ENCODE peak calls at places on chromosome 10, in nine cellular contexts. One of them, this sample, is unnamed.

GRCh38 chr10:73251683-73252444 is 580 bp downstream of the MRPS16 start:
- DNase-seq in dorsolateral prefrontal cortex: no peak
- DNase-seq in GM12865: peak; percentile 19
- DNase-seq in KBM-7: no peak
- DNase-seq in aorta: no peak
- DNase-seq in activated T-cell treated with anti-CD3 and anti-CD28 coated beads, Interleukin-2, amount 50 U/mL, for 1 hour: peak; percentile 24
- DNase-seq in NCI-H1048: no peak
- DNase-seq in sigmoid colon: peak; percentile 61
- DNase-seq in H7: peak; percentile 29
- DNase-seq in this sample: no peak

GRCh38 chr10:3760083-3760482 is 24.9 kb downstream of the KLF6 start:
- DNase-seq in aorta: no peak
- DNase-seq in GM12865: no peak
- DNase-seq in KBM-7: no peak
- DNase-seq in H7: no peak
- DNase-seq in sigmoid colon: no peak
- DNase-seq in dorsolateral prefrontal cortex: no peak
- DNase-seq in NCI-H1048: no peak
- DNase-seq in activated T-cell treated with anti-CD3 and anti-CD28 coated beads, Interleukin-2, amount 50 U/mL, for 1 hour: no peak
- DNase-seq in this sample: no peak

GRCh38 chr10:31099664-31100063 is 68.0 kb upstream of the ZNF438 start:
- DNase-seq in KBM-7: no peak
- DNase-seq in GM12865: no peak
- DNase-seq in aorta: no peak
- DNase-seq in activated T-cell treated with anti-CD3 and anti-CD28 coated beads, Interleukin-2, amount 50 U/mL, for 1 hour: no peak
- DNase-seq in H7: no peak
- DNase-seq in sigmoid colon: no peak
- DNase-seq in dorsolateral prefrontal cortex: no peak
- DNase-seq in NCI-H1048: no peak
- DNase-seq in this sample: no peak

GRCh38 chr10:36597921-36598320 is 527.5 kb upstream of the ANKRD30A start:
- DNase-seq in aorta: no peak
- DNase-seq in KBM-7: no peak
- DNase-seq in sigmoid colon: no peak
- DNase-seq in H7: no peak
- DNase-seq in NCI-H1048: no peak
- DNase-seq in GM12865: no peak
- DNase-seq in activated T-cell treated with anti-CD3 and anti-CD28 coated beads, Interleukin-2, amount 50 U/mL, for 1 hour: no peak
- DNase-seq in dorsolateral prefrontal cortex: no peak
- DNase-seq in this sample: no peak

GRCh38 chr10:61959814-61960213 is 58.3 kb downstream of the ARID5B start:
- DNase-seq in dorsolateral prefrontal cortex: no peak
- DNase-seq in H7: no peak
- DNase-seq in NCI-H1048: no peak
- DNase-seq in GM12865: no peak
- DNase-seq in sigmoid colon: no peak
- DNase-seq in aorta: no peak
- DNase-seq in activated T-cell treated with anti-CD3 and anti-CD28 coated beads, Interleukin-2, amount 50 U/mL, for 1 hour: no peak
- DNase-seq in KBM-7: no peak
- DNase-seq in this sample: no peak

GRCh38 chr10:123682477-123682876 is 16.3 kb downstream of the GPR26 start:
- DNase-seq in sigmoid colon: no peak
- DNase-seq in activated T-cell treated with anti-CD3 and anti-CD28 coated beads, Interleukin-2, amount 50 U/mL, for 1 hour: no peak
- DNase-seq in KBM-7: no peak
- DNase-seq in aorta: no peak
- DNase-seq in H7: no peak
- DNase-seq in NCI-H1048: no peak
- DNase-seq in GM12865: no peak
- DNase-seq in dorsolateral prefrontal cortex: no peak
- DNase-seq in this sample: no peak

GRCh38 chr10:112823604-112824003 is 126.4 kb upstream of the TCF7L2 start:
- DNase-seq in GM12865: no peak
- DNase-seq in H7: no peak
- DNase-seq in dorsolateral prefrontal cortex: no peak
- DNase-seq in NCI-H1048: no peak
- DNase-seq in sigmoid colon: no peak
- DNase-seq in activated T-cell treated with anti-CD3 and anti-CD28 coated beads, Interleukin-2, amount 50 U/mL, for 1 hour: no peak
- DNase-seq in KBM-7: no peak
- DNase-seq in aorta: no peak
- DNase-seq in this sample: no peak

GRCh38 chr10:125117941-125118630 is 42.3 kb downstream of the CTBP2 start:
- DNase-seq in NCI-H1048: peak; percentile 63
- DNase-seq in GM12865: no peak
- DNase-seq in H7: no peak
- DNase-seq in KBM-7: no peak
- DNase-seq in sigmoid colon: peak; percentile 77
- DNase-seq in dorsolateral prefrontal cortex: no peak
- DNase-seq in aorta: peak; percentile 50
- DNase-seq in activated T-cell treated with anti-CD3 and anti-CD28 coated beads, Interleukin-2, amount 50 U/mL, for 1 hour: no peak
- DNase-seq in this sample: no peak

GRCh38 chr10:74486659-74487058 is 335.6 kb downstream of the ADK start:
- DNase-seq in activated T-cell treated with anti-CD3 and anti-CD28 coated beads, Interleukin-2, amount 50 U/mL, for 1 hour: no peak
- DNase-seq in dorsolateral prefrontal cortex: no peak
- DNase-seq in NCI-H1048: no peak
- DNase-seq in sigmoid colon: no peak
- DNase-seq in GM12865: no peak
- DNase-seq in aorta: no peak
- DNase-seq in H7: no peak
- DNase-seq in KBM-7: no peak
- DNase-seq in this sample: no peak

GRCh38 chr10:79981673-79982485 is 33.0 kb upstream of the SFTPD start:
- DNase-seq in KBM-7: peak; percentile 57
- DNase-seq in NCI-H1048: no peak
- DNase-seq in activated T-cell treated with anti-CD3 and anti-CD28 coated beads, Interleukin-2, amount 50 U/mL, for 1 hour: no peak
- DNase-seq in H7: peak; percentile 82
- DNase-seq in GM12865: peak; percentile 6
- DNase-seq in aorta: peak; percentile 87
- DNase-seq in dorsolateral prefrontal cortex: peak; percentile 73
- DNase-seq in sigmoid colon: peak; percentile 73
- DNase-seq in this sample: no peak

GRCh38 chr10:68251146-68251545 is 19.2 kb upstream of the ATOH7 start:
- DNase-seq in activated T-cell treated with anti-CD3 and anti-CD28 coated beads, Interleukin-2, amount 50 U/mL, for 1 hour: no peak
- DNase-seq in GM12865: no peak
- DNase-seq in aorta: no peak
- DNase-seq in KBM-7: no peak
- DNase-seq in dorsolateral prefrontal cortex: no peak
- DNase-seq in NCI-H1048: no peak
- DNase-seq in sigmoid colon: no peak
- DNase-seq in H7: peak; percentile 51
- DNase-seq in this sample: no peak

GRCh38 chr10:71708301-71708703 is 11.3 kb downstream of the C10orf105 start:
- DNase-seq in dorsolateral prefrontal cortex: peak; percentile 79
- DNase-seq in H7: peak; percentile 95
- DNase-seq in GM12865: peak; percentile 53
- DNase-seq in KBM-7: peak; percentile 65
- DNase-seq in aorta: peak; percentile 88
- DNase-seq in activated T-cell treated with anti-CD3 and anti-CD28 coated beads, Interleukin-2, amount 50 U/mL, for 1 hour: peak; percentile 77
- DNase-seq in NCI-H1048: no peak
- DNase-seq in sigmoid colon: no peak
- DNase-seq in this sample: no peak

GRCh38 chr10:13587367-13587766 is 602 bp downstream of the PRPF18 start:
- DNase-seq in GM12865: peak; percentile 9
- DNase-seq in activated T-cell treated with anti-CD3 and anti-CD28 coated beads, Interleukin-2, amount 50 U/mL, for 1 hour: peak; percentile 24
- DNase-seq in aorta: no peak
- DNase-seq in dorsolateral prefrontal cortex: no peak
- DNase-seq in KBM-7: peak; percentile 18
- DNase-seq in H7: peak; percentile 43
- DNase-seq in NCI-H1048: no peak
- DNase-seq in sigmoid colon: no peak
- DNase-seq in this sample: no peak

GRCh38 chr10:114258274-114258840 is 19.3 kb downstream of the VWA2 start:
- DNase-seq in dorsolateral prefrontal cortex: no peak
- DNase-seq in H7: no peak
- DNase-seq in activated T-cell treated with anti-CD3 and anti-CD28 coated beads, Interleukin-2, amount 50 U/mL, for 1 hour: no peak
- DNase-seq in aorta: no peak
- DNase-seq in KBM-7: no peak
- DNase-seq in sigmoid colon: no peak
- DNase-seq in GM12865: peak; percentile 12
- DNase-seq in NCI-H1048: no peak
- DNase-seq in this sample: no peak

GRCh38 chr10:4240641-4241197 is 455.7 kb upstream of the KLF6 start:
- DNase-seq in GM12865: no peak
- DNase-seq in KBM-7: no peak
- DNase-seq in H7: no peak
- DNase-seq in dorsolateral prefrontal cortex: no peak
- DNase-seq in activated T-cell treated with anti-CD3 and anti-CD28 coated beads, Interleukin-2, amount 50 U/mL, for 1 hour: no peak
- DNase-seq in sigmoid colon: no peak
- DNase-seq in aorta: no peak
- DNase-seq in NCI-H1048: no peak
- DNase-seq in this sample: peak; percentile 68

GRCh38 chr10:124647421-124648130 is 96.6 kb downstream of the FAM53B start:
- DNase-seq in sigmoid colon: peak; percentile 82
- DNase-seq in GM12865: peak; percentile 86
- DNase-seq in H7: peak; percentile 63
- DNase-seq in KBM-7: peak; percentile 93
- DNase-seq in dorsolateral prefrontal cortex: no peak
- DNase-seq in aorta: no peak
- DNase-seq in NCI-H1048: no peak
- DNase-seq in activated T-cell treated with anti-CD3 and anti-CD28 coated beads, Interleukin-2, amount 50 U/mL, for 1 hour: peak; percentile 65
- DNase-seq in this sample: no peak

GRCh38 chr10:103845983-103846382 is 9.4 kb downstream of the SH3PXD2A start:
- DNase-seq in activated T-cell treated with anti-CD3 and anti-CD28 coated beads, Interleukin-2, amount 50 U/mL, for 1 hour: peak; percentile 40
- DNase-seq in H7: no peak
- DNase-seq in GM12865: peak; percentile 22
- DNase-seq in KBM-7: peak; percentile 74
- DNase-seq in sigmoid colon: peak; percentile 65
- DNase-seq in NCI-H1048: no peak
- DNase-seq in dorsolateral prefrontal cortex: no peak
- DNase-seq in aorta: no peak
- DNase-seq in this sample: no peak

GRCh38 chr10:8403711-8404371 is 349.4 kb downstream of the GATA3 start:
- DNase-seq in KBM-7: no peak
- DNase-seq in NCI-H1048: no peak
- DNase-seq in H7: peak; percentile 19
- DNase-seq in aorta: no peak
- DNase-seq in sigmoid colon: no peak
- DNase-seq in activated T-cell treated with anti-CD3 and anti-CD28 coated beads, Interleukin-2, amount 50 U/mL, for 1 hour: no peak
- DNase-seq in GM12865: peak; percentile 15
- DNase-seq in dorsolateral prefrontal cortex: no peak
- DNase-seq in this sample: no peak

GRCh38 chr10:126252884-126253612 is 135.2 kb downstream of the ADAM12 start:
- DNase-seq in aorta: no peak
- DNase-seq in dorsolateral prefrontal cortex: no peak
- DNase-seq in sigmoid colon: no peak
- DNase-seq in H7: no peak
- DNase-seq in GM12865: no peak
- DNase-seq in activated T-cell treated with anti-CD3 and anti-CD28 coated beads, Interleukin-2, amount 50 U/mL, for 1 hour: no peak
- DNase-seq in NCI-H1048: no peak
- DNase-seq in KBM-7: no peak
- DNase-seq in this sample: peak; percentile 93

GRCh38 chr10:63801139-63801538 is 279.9 kb downstream of the REEP3 start:
- DNase-seq in aorta: no peak
- DNase-seq in NCI-H1048: no peak
- DNase-seq in GM12865: no peak
- DNase-seq in activated T-cell treated with anti-CD3 and anti-CD28 coated beads, Interleukin-2, amount 50 U/mL, for 1 hour: no peak
- DNase-seq in sigmoid colon: no peak
- DNase-seq in dorsolateral prefrontal cortex: no peak
- DNase-seq in KBM-7: no peak
- DNase-seq in H7: no peak
- DNase-seq in this sample: no peak